ENCODE peak calls at places on chromosomes 13 and 19, in ten cellular contexts. One of them, this sample, is unnamed.

GRCh38 chr19:13079542-13079986 is 23.1 kb downstream of the LYL1 start:
- DNase-seq in nephron progenitor cell: no peak
- DNase-seq in fibroblast of the aortic adventitia: peak; percentile 84
- DNase-seq in heart right ventricle: peak; percentile 71
- DNase-seq in neural progenitor cell: no peak
- DNase-seq in GM13976: no peak
- DNase-seq in Peyer's patch: peak; percentile 81
- DNase-seq in upper lobe of right lung: peak; percentile 79
- DNase-seq in endothelial cell: no peak
- DNase-seq in WTC11: no peak
- DNase-seq in this sample: no peak

GRCh38 chr13:90430127-90430526 is 917.4 kb upstream of the MIR17HG start:
- DNase-seq in GM13976: no peak
- DNase-seq in nephron progenitor cell: no peak
- DNase-seq in fibroblast of the aortic adventitia: no peak
- DNase-seq in WTC11: no peak
- DNase-seq in upper lobe of right lung: no peak
- DNase-seq in endothelial cell: no peak
- DNase-seq in Peyer's patch: no peak
- DNase-seq in heart right ventricle: no peak
- DNase-seq in neural progenitor cell: no peak
- DNase-seq in this sample: no peak

GRCh38 chr19:55340144-55340783 is 588 bp downstream of the KMT5C start:
- DNase-seq in upper lobe of right lung: no peak
- DNase-seq in GM13976: peak; percentile 62
- DNase-seq in Peyer's patch: peak; percentile 58
- DNase-seq in nephron progenitor cell: no peak
- DNase-seq in neural progenitor cell: no peak
- DNase-seq in fibroblast of the aortic adventitia: no peak
- DNase-seq in endothelial cell: no peak
- DNase-seq in heart right ventricle: no peak
- DNase-seq in WTC11: no peak
- DNase-seq in this sample: no peak

GRCh38 chr13:75404721-75405120 is 77.2 kb downstream of the TBC1D4 start:
- DNase-seq in upper lobe of right lung: no peak
- DNase-seq in nephron progenitor cell: no peak
- DNase-seq in Peyer's patch: no peak
- DNase-seq in endothelial cell: no peak
- DNase-seq in fibroblast of the aortic adventitia: no peak
- DNase-seq in GM13976: no peak
- DNase-seq in WTC11: no peak
- DNase-seq in neural progenitor cell: no peak
- DNase-seq in heart right ventricle: no peak
- DNase-seq in this sample: no peak

GRCh38 chr19:35266904-35267817 is 1.6 kb upstream of the USF2 start:
- DNase-seq in GM13976: no peak
- DNase-seq in endothelial cell: peak; percentile 24
- DNase-seq in heart right ventricle: peak; percentile 68
- DNase-seq in upper lobe of right lung: peak; percentile 82
- DNase-seq in nephron progenitor cell: peak; percentile 57
- DNase-seq in Peyer's patch: peak; percentile 72
- DNase-seq in fibroblast of the aortic adventitia: no peak
- DNase-seq in WTC11: peak; percentile 42
- DNase-seq in neural progenitor cell: peak; percentile 49
- DNase-seq in this sample: peak; percentile 92

GRCh38 chr13:37319041-37319443 is 213.6 kb upstream of the CSNK1A1L start:
- DNase-seq in fibroblast of the aortic adventitia: peak; percentile 57
- DNase-seq in Peyer's patch: no peak
- DNase-seq in nephron progenitor cell: no peak
- DNase-seq in WTC11: no peak
- DNase-seq in upper lobe of right lung: no peak
- DNase-seq in GM13976: no peak
- DNase-seq in heart right ventricle: no peak
- DNase-seq in neural progenitor cell: no peak
- DNase-seq in endothelial cell: no peak
- DNase-seq in this sample: no peak

GRCh38 chr13:66128692-66129269 is 1101.4 kb downstream of the PCDH9 start:
- DNase-seq in neural progenitor cell: no peak
- DNase-seq in WTC11: no peak
- DNase-seq in upper lobe of right lung: no peak
- DNase-seq in fibroblast of the aortic adventitia: no peak
- DNase-seq in nephron progenitor cell: no peak
- DNase-seq in Peyer's patch: no peak
- DNase-seq in endothelial cell: no peak
- DNase-seq in heart right ventricle: no peak
- DNase-seq in GM13976: no peak
- DNase-seq in this sample: no peak

GRCh38 chr13:45092668-45093067 is 27.6 kb upstream of the GTF2F2 start:
- DNase-seq in neural progenitor cell: no peak
- DNase-seq in Peyer's patch: no peak
- DNase-seq in GM13976: no peak
- DNase-seq in upper lobe of right lung: no peak
- DNase-seq in fibroblast of the aortic adventitia: peak; percentile 23
- DNase-seq in endothelial cell: no peak
- DNase-seq in heart right ventricle: no peak
- DNase-seq in WTC11: no peak
- DNase-seq in nephron progenitor cell: no peak
- DNase-seq in this sample: no peak

GRCh38 chr13:111186305-111186930 is 71.3 kb downstream of the ARHGEF7 start:
- DNase-seq in nephron progenitor cell: no peak
- DNase-seq in neural progenitor cell: no peak
- DNase-seq in upper lobe of right lung: no peak
- DNase-seq in fibroblast of the aortic adventitia: no peak
- DNase-seq in heart right ventricle: no peak
- DNase-seq in Peyer's patch: no peak
- DNase-seq in WTC11: no peak
- DNase-seq in GM13976: no peak
- DNase-seq in endothelial cell: no peak
- DNase-seq in this sample: no peak

GRCh38 chr13:86810385-86810784 is 860.8 kb upstream of the SLITRK5 start:
- DNase-seq in GM13976: no peak
- DNase-seq in upper lobe of right lung: no peak
- DNase-seq in heart right ventricle: no peak
- DNase-seq in nephron progenitor cell: no peak
- DNase-seq in neural progenitor cell: no peak
- DNase-seq in WTC11: no peak
- DNase-seq in fibroblast of the aortic adventitia: no peak
- DNase-seq in endothelial cell: no peak
- DNase-seq in Peyer's patch: no peak
- DNase-seq in this sample: no peak

GRCh38 chr13:31119966-31120733 is 41.6 kb downstream of the HSPH1 start:
- DNase-seq in endothelial cell: no peak
- DNase-seq in heart right ventricle: no peak
- DNase-seq in Peyer's patch: no peak
- DNase-seq in GM13976: no peak
- DNase-seq in fibroblast of the aortic adventitia: peak; percentile 10
- DNase-seq in nephron progenitor cell: no peak
- DNase-seq in upper lobe of right lung: no peak
- DNase-seq in neural progenitor cell: no peak
- DNase-seq in WTC11: no peak
- DNase-seq in this sample: no peak

GRCh38 chr19:9885077-9885552 is 50.0 kb downstream of the PIN1 start:
- DNase-seq in WTC11: no peak
- DNase-seq in fibroblast of the aortic adventitia: peak; percentile 65
- DNase-seq in nephron progenitor cell: no peak
- DNase-seq in heart right ventricle: peak; percentile 28
- DNase-seq in Peyer's patch: no peak
- DNase-seq in GM13976: no peak
- DNase-seq in endothelial cell: peak; percentile 9
- DNase-seq in neural progenitor cell: no peak
- DNase-seq in upper lobe of right lung: no peak
- DNase-seq in this sample: no peak

GRCh38 chr13:94305463-94305862 is 174.0 kb downstream of the DCT start:
- DNase-seq in nephron progenitor cell: no peak
- DNase-seq in upper lobe of right lung: no peak
- DNase-seq in WTC11: no peak
- DNase-seq in Peyer's patch: no peak
- DNase-seq in GM13976: no peak
- DNase-seq in endothelial cell: no peak
- DNase-seq in fibroblast of the aortic adventitia: peak; percentile 70
- DNase-seq in heart right ventricle: no peak
- DNase-seq in neural progenitor cell: no peak
- DNase-seq in this sample: no peak

GRCh38 chr13:26681036-26681435 is 79.5 kb downstream of the GPR12 start:
- DNase-seq in nephron progenitor cell: no peak
- DNase-seq in WTC11: no peak
- DNase-seq in Peyer's patch: no peak
- DNase-seq in fibroblast of the aortic adventitia: no peak
- DNase-seq in GM13976: no peak
- DNase-seq in endothelial cell: no peak
- DNase-seq in heart right ventricle: no peak
- DNase-seq in neural progenitor cell: no peak
- DNase-seq in upper lobe of right lung: no peak
- DNase-seq in this sample: no peak
- TF ChIP-seq CTCF in nephron progenitor cell: no peak
- TF ChIP-seq CTCF in WTC11: no peak
- TF ChIP-seq CTCF in Peyer's patch: no peak
- TF ChIP-seq CTCF in fibroblast of the aortic adventitia: no peak
- TF ChIP-seq CTCF in GM13976: no peak
- TF ChIP-seq CTCF in endothelial cell: no peak
- TF ChIP-seq CTCF in heart right ventricle: no peak
- TF ChIP-seq CTCF in neural progenitor cell: no peak
- TF ChIP-seq CTCF in upper lobe of right lung: no peak
- TF ChIP-seq CTCF in this sample: no peak

GRCh38 chr19:57637379-57637778 is 4.4 kb downstream of the ZNF211 start:
- DNase-seq in GM13976: no peak
- DNase-seq in Peyer's patch: no peak
- DNase-seq in heart right ventricle: no peak
- DNase-seq in upper lobe of right lung: no peak
- DNase-seq in fibroblast of the aortic adventitia: no peak
- DNase-seq in endothelial cell: no peak
- DNase-seq in nephron progenitor cell: no peak
- DNase-seq in neural progenitor cell: no peak
- DNase-seq in WTC11: no peak
- DNase-seq in this sample: no peak

GRCh38 chr19:57642396-57643046 is 9.6 kb downstream of the ZNF211 start:
- DNase-seq in neural progenitor cell: no peak
- DNase-seq in nephron progenitor cell: no peak
- DNase-seq in heart right ventricle: no peak
- DNase-seq in GM13976: no peak
- DNase-seq in fibroblast of the aortic adventitia: no peak
- DNase-seq in WTC11: no peak
- DNase-seq in Peyer's patch: no peak
- DNase-seq in upper lobe of right lung: no peak
- DNase-seq in endothelial cell: no peak
- DNase-seq in this sample: no peak

GRCh38 chr19:57643734-57644133 is 10.8 kb downstream of the ZNF211 start:
- DNase-seq in fibroblast of the aortic adventitia: no peak
- DNase-seq in neural progenitor cell: no peak
- DNase-seq in heart right ventricle: no peak
- DNase-seq in upper lobe of right lung: no peak
- DNase-seq in endothelial cell: no peak
- DNase-seq in nephron progenitor cell: no peak
- DNase-seq in Peyer's patch: no peak
- DNase-seq in GM13976: no peak
- DNase-seq in WTC11: no peak
- DNase-seq in this sample: no peak

DNA sequence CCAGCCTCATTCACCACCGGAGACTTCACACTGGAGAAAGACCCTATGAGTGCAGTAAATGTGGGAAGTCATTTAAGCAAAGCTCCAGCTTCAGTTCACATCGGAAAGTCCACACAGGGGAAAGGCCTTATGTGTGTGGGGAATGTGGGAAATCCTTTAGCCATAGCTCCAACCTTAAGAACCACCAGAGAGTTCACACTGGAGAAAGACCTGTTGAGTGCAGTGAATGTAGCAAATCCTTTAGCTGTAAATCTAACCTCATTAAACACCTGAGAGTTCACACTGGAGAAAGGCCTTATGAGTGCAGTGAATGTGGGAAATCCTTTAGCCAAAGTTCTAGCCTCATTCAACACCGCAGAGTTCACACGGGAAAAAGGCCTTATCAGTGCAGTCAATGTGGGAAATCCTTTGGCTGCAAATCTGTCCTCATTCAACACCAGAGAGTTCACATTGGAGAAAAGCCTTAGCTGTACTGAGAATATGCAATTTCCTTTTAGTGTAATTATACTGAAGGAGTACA is 8.8 kb downstream of the ZNF211 start:
- DNase-seq in GM13976: no peak
- DNase-seq in endothelial cell: no peak
- DNase-seq in nephron progenitor cell: no peak
- DNase-seq in neural progenitor cell: no peak
- DNase-seq in upper lobe of right lung: no peak
- DNase-seq in WTC11: no peak
- DNase-seq in fibroblast of the aortic adventitia: no peak
- DNase-seq in Peyer's patch: no peak
- DNase-seq in heart right ventricle: no peak
- DNase-seq in this sample: no peak
- TF ChIP-seq CTCF in GM13976: no peak
- TF ChIP-seq CTCF in endothelial cell: no peak
- TF ChIP-seq CTCF in nephron progenitor cell: no peak
- TF ChIP-seq CTCF in neural progenitor cell: no peak
- TF ChIP-seq CTCF in upper lobe of right lung: no peak
- TF ChIP-seq CTCF in WTC11: no peak
- TF ChIP-seq CTCF in fibroblast of the aortic adventitia: no peak
- TF ChIP-seq CTCF in Peyer's patch: no peak
- TF ChIP-seq CTCF in heart right ventricle: no peak
- TF ChIP-seq CTCF in this sample: no peak

GRCh38 chr19:7497292-7497691 is 8.5 kb upstream of the PEX11G start:
- DNase-seq in GM13976: no peak
- DNase-seq in fibroblast of the aortic adventitia: no peak
- DNase-seq in endothelial cell: peak; percentile 34
- DNase-seq in Peyer's patch: no peak
- DNase-seq in neural progenitor cell: peak; percentile 72
- DNase-seq in heart right ventricle: no peak
- DNase-seq in nephron progenitor cell: peak; percentile 42
- DNase-seq in WTC11: peak; percentile 53
- DNase-seq in upper lobe of right lung: no peak
- DNase-seq in this sample: no peak
- TF ChIP-seq CTCF in GM13976: no peak
- TF ChIP-seq CTCF in fibroblast of the aortic adventitia: peak; percentile 65
- TF ChIP-seq CTCF in endothelial cell: peak; percentile 19
- TF ChIP-seq CTCF in Peyer's patch: peak; percentile 38
- TF ChIP-seq CTCF in neural progenitor cell: peak; percentile 55
- TF ChIP-seq CTCF in heart right ventricle: peak; percentile 27
- TF ChIP-seq CTCF in nephron progenitor cell: peak; percentile 49
- TF ChIP-seq CTCF in WTC11: peak; percentile 15
- TF ChIP-seq CTCF in upper lobe of right lung: peak; percentile 39
- TF ChIP-seq CTCF in this sample: peak; percentile 71

DNA sequence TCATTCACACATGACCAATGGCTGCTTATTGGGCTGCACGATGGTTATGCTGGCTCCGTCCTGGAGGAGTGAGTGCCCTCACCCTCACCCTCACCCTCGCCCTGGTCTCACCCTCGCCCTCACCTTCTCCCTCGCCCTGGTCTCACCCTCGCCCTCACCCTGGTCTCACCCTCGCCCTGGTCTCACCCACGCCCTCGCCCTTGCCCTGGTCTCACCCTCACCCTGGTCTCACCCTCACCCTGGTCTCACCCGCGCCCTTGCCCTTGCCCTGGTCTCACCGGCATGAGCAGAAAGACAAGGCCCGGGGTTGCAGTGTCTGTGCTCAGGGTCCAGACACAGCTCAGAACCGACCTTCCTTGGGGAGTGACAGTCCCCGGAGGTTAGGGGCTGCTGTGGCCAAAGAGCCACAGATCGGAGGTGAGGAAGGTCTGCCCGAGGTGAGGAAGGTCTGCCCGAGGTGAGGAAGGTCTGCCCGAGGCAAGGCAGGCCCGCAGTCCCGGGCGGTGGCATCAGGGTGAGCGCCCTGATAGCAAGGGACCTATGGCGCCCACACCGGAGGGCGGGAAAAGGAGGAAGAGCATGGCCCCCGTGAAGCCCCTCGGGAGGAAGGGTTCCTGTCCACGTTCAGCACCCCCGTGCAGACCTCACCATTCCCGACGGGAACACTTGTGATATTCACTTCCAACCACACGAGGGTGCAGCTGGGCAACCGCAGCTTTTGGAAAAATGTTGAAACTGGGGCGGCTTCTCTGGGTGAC is 65.6 kb downstream of the MCF2L start:
- DNase-seq in neural progenitor cell: peak; percentile 61
- DNase-seq in GM13976: no peak
- DNase-seq in endothelial cell: peak; percentile 62
- DNase-seq in nephron progenitor cell: peak; percentile 57
- DNase-seq in upper lobe of right lung: no peak
- DNase-seq in heart right ventricle: peak; percentile 32
- DNase-seq in Peyer's patch: no peak
- DNase-seq in fibroblast of the aortic adventitia: peak; percentile 76
- DNase-seq in WTC11: peak; percentile 66
- DNase-seq in this sample: no peak
- TF ChIP-seq CTCF in neural progenitor cell: peak; percentile 73
- TF ChIP-seq CTCF in GM13976: no peak
- TF ChIP-seq CTCF in endothelial cell: peak; percentile 48
- TF ChIP-seq CTCF in nephron progenitor cell: peak; percentile 60
- TF ChIP-seq CTCF in upper lobe of right lung: peak; percentile 61
- TF ChIP-seq CTCF in heart right ventricle: peak; percentile 76
- TF ChIP-seq CTCF in Peyer's patch: peak; percentile 58
- TF ChIP-seq CTCF in fibroblast of the aortic adventitia: peak; percentile 77
- TF ChIP-seq CTCF in WTC11: peak; percentile 38
- TF ChIP-seq CTCF in this sample: peak; percentile 89

This sample was measured in chondrocyte.